ENCODE peak calls at places on chromosomes 2 and 18, in ten cellular contexts. Q is adipocyte; N is trophoblast cell; V is naive thymus-derived CD4-positive, alpha-beta T cell; O is adrenal gland; X is Panc1; M is hepatocyte; B is psoas muscle; S is keratinocyte; I is cardiac muscle cell. R is an unnamed sample.

GRCh38 chr2:8574196-8575010 is 107.5 kb upstream of the ID2 start:
- DNase-seq in Q (peak; percentile 7), N (peak; percentile 51), V (no peak), O (peak; percentile 69), X (no peak), M (peak; percentile 66), B (no peak), S (no peak), I (no peak), R (no peak)

GRCh38 chr2:99867690-99868089 is 274.7 kb downstream of the AFF3 start:
- DNase-seq in Q (no peak), N (peak; percentile 63), V (no peak), O (peak; percentile 7), X (no peak), M (no peak), B (no peak), S (no peak), I (no peak), R (no peak)

GRCh38 chr2:33583194-33583938 is 15.7 kb downstream of the FAM98A start:
- DNase-seq in Q (peak; percentile 82), N (peak; percentile 74), V (peak; percentile 37), O (peak; percentile 35), X (no peak), M (peak; percentile 49), B (no peak), S (no peak), I (peak; percentile 50), R (peak; percentile 9)

GRCh38 chr2:240766072-240766471 is 53.9 kb downstream of the KIF1A start:
- DNase-seq in Q (no peak), N (no peak), V (no peak), O (no peak), X (no peak), M (no peak), B (no peak), S (no peak), I (no peak), R (no peak)

GRCh38 chr2:125167820-125168219 is 1142.7 kb downstream of the CNTNAP5 start:
- DNase-seq in Q (peak; percentile 12), N (no peak), V (no peak), O (no peak), X (no peak), M (no peak), B (no peak), S (no peak), I (no peak), R (no peak)

GRCh38 chr2:216216951-216217903 is 108.1 kb downstream of the XRCC5 start:
- DNase-seq in Q (peak; percentile 66), N (peak; percentile 17), V (no peak), O (peak; percentile 27), X (peak; percentile 81), M (no peak), B (no peak), S (no peak), I (no peak), R (no peak)

GRCh38 chr2:60531638-60532216 is 21.7 kb downstream of the BCL11A start:
- DNase-seq in Q (no peak), N (no peak), V (no peak), O (no peak), X (no peak), M (no peak), B (no peak), S (no peak), I (no peak), R (no peak)

GRCh38 chr2:1618191-1618961 is 125.9 kb downstream of the PXDN start:
- DNase-seq in Q (no peak), N (no peak), V (no peak), O (no peak), X (no peak), M (no peak), B (no peak), S (no peak), I (no peak), R (no peak)

GRCh38 chr18:63788447-63789096 is 13.4 kb downstream of the SERPINB7 start:
- DNase-seq in Q (peak; percentile 70), N (peak; percentile 69), V (no peak), O (no peak), X (peak; percentile 4), M (no peak), B (no peak), S (peak; percentile 73), I (no peak), R (no peak)

GRCh38 chr2:53104263-53104662 is 663.3 kb upstream of the CHAC2 start:
- DNase-seq in Q (peak; percentile 56), N (no peak), V (no peak), O (no peak), X (peak; percentile 4), M (peak; percentile 37), B (no peak), S (peak; percentile 40), I (no peak), R (no peak)

GRCh38 chr2:148963461-148963860 is 75.0 kb upstream of the LYPD6B start:
- DNase-seq in Q (no peak), N (no peak), V (no peak), O (no peak), X (no peak), M (no peak), B (no peak), S (no peak), I (no peak), R (no peak)

GRCh38 chr2:217366996-217367395 is 507.1 kb upstream of the TNP1 start:
- DNase-seq in Q (no peak), N (peak; percentile 91), V (no peak), O (no peak), X (no peak), M (no peak), B (no peak), S (no peak), I (no peak), R (no peak)
- H3K9me3 ChIP-seq in Q (no peaks in the 10 kb centered on the region), N (no peaks in the 10 kb centered on the region), V (no peaks in the 10 kb centered on the region), O (no peaks in the 10 kb centered on the region), X (no peaks in the 10 kb centered on the region), M (no peaks in the 10 kb centered on the region), B (no peaks in the 10 kb centered on the region), S (no peaks in the 10 kb centered on the region), I (no peaks in the 10 kb centered on the region), R (no peaks in the 10 kb centered on the region)

GRCh38 chr2:12897181-12897580 is 180.4 kb downstream of the TRIB2 start:
- DNase-seq in Q (no peak), N (no peak), V (peak; percentile 32), O (no peak), X (no peak), M (no peak), B (no peak), S (no peak), I (no peak), R (no peak)

GRCh38 chr2:12890481-12890980 is 173.8 kb downstream of the TRIB2 start:
- DNase-seq in Q (no peak), N (no peak), V (no peak), O (no peak), X (no peak), M (no peak), B (no peak), S (no peak), I (no peak), R (no peak)

GRCh38 chr2:12895017-12895416 is 178.3 kb downstream of the TRIB2 start:
- DNase-seq in Q (no peak), N (no peak), V (no peak), O (no peak), X (no peak), M (no peak), B (no peak), S (no peak), I (no peak), R (no peak)

DNA sequence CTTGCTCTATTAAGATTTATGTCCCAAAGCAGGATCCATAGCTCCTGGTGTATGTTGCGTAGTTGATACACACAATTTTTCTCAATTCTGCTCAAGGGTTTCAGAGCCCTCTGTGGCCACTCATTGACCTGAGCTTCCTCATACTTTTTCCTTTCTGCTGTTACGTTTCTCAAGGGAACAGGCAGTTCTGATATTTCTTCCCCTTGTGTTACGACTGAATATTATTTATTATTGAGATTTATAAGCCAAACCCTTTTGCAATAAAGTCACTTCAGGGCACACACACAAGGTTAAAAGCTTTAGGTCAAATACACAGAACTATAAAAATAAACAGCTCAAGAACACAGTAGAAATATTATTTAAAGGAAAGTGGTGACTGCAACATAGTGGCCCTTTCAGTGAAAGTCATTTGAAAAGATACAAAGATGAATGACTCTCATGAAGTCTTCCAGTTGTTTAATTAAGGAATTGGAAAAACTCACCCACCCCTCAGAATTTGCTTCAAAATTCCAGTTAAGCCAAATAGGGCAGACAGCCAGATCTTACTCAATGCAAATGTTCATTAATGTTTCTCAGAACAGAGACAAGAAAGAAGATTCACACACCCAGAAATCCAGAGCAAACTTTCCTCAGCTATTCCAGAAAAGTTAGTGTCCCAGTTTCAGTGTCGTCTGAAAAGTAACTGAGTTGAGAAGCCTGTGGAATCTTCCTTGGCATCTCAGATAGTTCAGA is 179.7 kb downstream of the TRIB2 start:
- DNase-seq in Q (no peak), N (no peak), V (no peak), O (no peak), X (no peak), M (no peak), B (no peak), S (no peak), I (no peak), R (no peak)
- H3K9me3 ChIP-seq in Q (peaks cover 16% of the 10 kb centered on the region), N (no peaks in the 10 kb centered on the region), V (peaks cover 4% of the 10 kb centered on the region), O (no peaks in the 10 kb centered on the region), X (peaks cover 3% of the 10 kb centered on the region), M (no peaks in the 10 kb centered on the region), B (peaks cover 4% of the 10 kb centered on the region), S (no peaks in the 10 kb centered on the region), I (no peaks in the 10 kb centered on the region), R (no peaks in the 10 kb centered on the region)

DNA sequence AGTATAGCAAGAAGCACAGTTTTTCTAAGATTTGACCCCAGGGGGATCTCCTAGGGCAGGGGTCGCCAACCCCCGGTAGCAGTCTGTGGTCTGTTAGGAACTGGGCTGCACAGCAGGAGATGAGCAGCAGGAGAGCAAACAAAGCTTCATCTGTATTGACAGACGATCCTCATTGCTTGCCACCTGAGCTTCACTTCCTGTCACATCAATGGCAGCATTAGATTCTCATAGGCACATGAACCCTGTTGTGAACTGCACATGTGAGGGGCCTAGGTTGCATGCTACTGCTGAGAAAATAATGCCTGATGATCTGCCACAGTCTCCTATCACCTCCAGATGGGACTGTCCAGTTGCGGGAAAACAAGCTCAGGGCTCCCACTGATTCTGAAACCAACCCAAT is 136.2 kb downstream of the RGPD3 start:
- DNase-seq in Q (no peak), N (no peak), V (peak; percentile 19), O (no peak), X (no peak), M (no peak), B (no peak), S (no peak), I (no peak), R (no peak)
- H3K9me3 ChIP-seq in Q (peaks cover 7% of the 10 kb centered on the region), N (peaks cover 2% of the 10 kb centered on the region), V (no peaks in the 10 kb centered on the region), O (no peaks in the 10 kb centered on the region), X (no peaks in the 10 kb centered on the region), M (no peaks in the 10 kb centered on the region), B (no peaks in the 10 kb centered on the region), S (no peaks in the 10 kb centered on the region), I (no peaks in the 10 kb centered on the region), R (no peaks in the 10 kb centered on the region)

DNA sequence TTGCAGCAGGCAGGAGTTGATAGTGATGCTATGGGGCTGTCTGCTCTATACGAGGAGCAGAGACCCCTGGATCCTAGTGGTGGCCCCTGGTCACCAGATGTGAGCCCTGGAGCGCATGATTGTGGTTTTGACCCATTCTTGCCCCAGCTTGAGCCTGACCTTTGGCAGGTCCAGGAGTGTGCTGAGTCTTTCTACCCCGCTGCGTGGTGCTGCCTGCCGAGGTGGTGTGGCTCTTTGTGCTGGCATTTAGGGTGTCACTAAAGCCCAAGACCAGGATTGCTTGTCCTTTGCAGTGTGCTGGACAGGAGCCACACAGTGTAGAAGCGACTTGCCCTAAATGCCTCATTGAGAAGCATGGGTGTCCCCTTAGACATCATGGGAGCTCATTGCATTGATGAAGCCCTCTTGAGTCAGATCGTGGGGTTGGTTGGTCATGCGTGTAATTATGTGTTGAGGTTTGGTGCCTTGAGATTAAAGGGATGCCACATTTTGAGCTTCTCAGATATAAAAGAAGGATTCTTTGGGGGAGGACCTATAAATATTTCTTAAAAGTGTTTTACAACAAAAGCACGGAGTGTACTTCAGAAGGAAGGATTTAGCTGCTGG is 88.3 kb downstream of the AGAP1 start:
- DNase-seq in Q (no peak), N (no peak), V (no peak), O (no peak), X (no peak), M (no peak), B (no peak), S (no peak), I (no peak), R (no peak)
- H3K9me3 ChIP-seq in Q (no peaks in the 10 kb centered on the region), N (no peaks in the 10 kb centered on the region), V (no peaks in the 10 kb centered on the region), O (no peaks in the 10 kb centered on the region), X (no peaks in the 10 kb centered on the region), M (no peaks in the 10 kb centered on the region), B (no peaks in the 10 kb centered on the region), S (no peaks in the 10 kb centered on the region), I (no peaks in the 10 kb centered on the region), R (no peaks in the 10 kb centered on the region)

R was measured in T-helper 17 cell.